ENCODE peak calls at places on chromosome 9, in four cellular contexts. One of them, this sample, is unnamed.

GRCh38 chr9:81028504-81028903 is 660.8 kb downstream of the TLE1 start:
- DNase-seq in H1: no peak
- DNase-seq in IMR-90: peak
- DNase-seq in K562: no peak
- DNase-seq in this sample: no peak

GRCh38 chr9:79637180-79637925 is 65.6 kb downstream of the TLE4 start:
- DNase-seq in H1: no peak
- DNase-seq in IMR-90: peak
- DNase-seq in K562: no peak
- DNase-seq in this sample: no peak

GRCh38 chr9:33209394-33209793 is 30.6 kb upstream of the SPINK4 start:
- DNase-seq in H1: no peak
- DNase-seq in IMR-90: no peak
- DNase-seq in K562: no peak
- DNase-seq in this sample: no peak

GRCh38 chr9:133004091-133005072 is 25.9 kb downstream of the GFI1B start:
- DNase-seq in H1: no peak
- DNase-seq in IMR-90: no peak
- DNase-seq in K562: peak
- DNase-seq in this sample: no peak

GRCh38 chr9:5621327-5621726 is 7.6 kb upstream of the RIC1 start:
- DNase-seq in H1: no peak
- DNase-seq in IMR-90: peak
- DNase-seq in K562: no peak
- DNase-seq in this sample: no peak

GRCh38 chr9:105864248-105864898 is 170.0 kb downstream of the TMEM38B start:
- DNase-seq in H1: no peak
- DNase-seq in IMR-90: peak
- DNase-seq in K562: no peak
- DNase-seq in this sample: no peak

GRCh38 chr9:110990481-110990880 is 47.8 kb downstream of the LPAR1 start:
- DNase-seq in H1: no peak
- DNase-seq in IMR-90: no peak
- DNase-seq in K562: no peak
- DNase-seq in this sample: no peak

GRCh38 chr9:19246891-19247290 is 16.4 kb downstream of the DENND4C start:
- DNase-seq in H1: no peak
- DNase-seq in IMR-90: no peak
- DNase-seq in K562: no peak
- DNase-seq in this sample: no peak

GRCh38 chr9:72931437-72931836 is 21.4 kb downstream of the ALDH1A1 start:
- DNase-seq in H1: no peak
- DNase-seq in IMR-90: no peak
- DNase-seq in K562: no peak
- DNase-seq in this sample: no peak

GRCh38 chr9:6944093-6944551 is 186.3 kb downstream of the KDM4C start:
- DNase-seq in H1: no peak
- DNase-seq in IMR-90: peak
- DNase-seq in K562: no peak
- DNase-seq in this sample: no peak

GRCh38 chr9:92739346-92740014 is 25.2 kb downstream of the BICD2 start:
- DNase-seq in H1: no peak
- DNase-seq in IMR-90: no peak
- DNase-seq in K562: no peak
- DNase-seq in this sample: no peak

GRCh38 chr9:93730213-93730612 is 153.8 kb downstream of the PHF2 start:
- DNase-seq in H1: no peak
- DNase-seq in IMR-90: no peak
- DNase-seq in K562: peak
- DNase-seq in this sample: no peak

GRCh38 chr9:79501546-79501945 is 70.2 kb upstream of the TLE4 start:
- DNase-seq in H1: no peak
- DNase-seq in IMR-90: no peak
- DNase-seq in K562: no peak
- DNase-seq in this sample: no peak

GRCh38 chr9:127905788-127906191 is 6.4 kb upstream of the ST6GALNAC6 start:
- DNase-seq in H1: no peak
- DNase-seq in IMR-90: no peak
- DNase-seq in K562: no peak
- DNase-seq in this sample: no peak

GRCh38 chr9:97075289-97075870 is 36.4 kb upstream of the CTSV start:
- DNase-seq in H1: no peak
- DNase-seq in IMR-90: no peak
- DNase-seq in K562: no peak
- DNase-seq in this sample: no peak

GRCh38 chr9:16405421-16405820 is 465.0 kb downstream of the BNC2 start:
- DNase-seq in H1: no peak
- DNase-seq in IMR-90: no peak
- DNase-seq in K562: no peak
- DNase-seq in this sample: no peak

GRCh38 chr9:132575005-132575609 is 7.3 kb upstream of the BARHL1 start:
- DNase-seq in H1: peak
- DNase-seq in IMR-90: peak
- DNase-seq in K562: peak
- DNase-seq in this sample: no peak

GRCh38 chr9:101737705-101738565 is 512 bp downstream of the GRIN3A start:
- DNase-seq in H1: peak
- DNase-seq in IMR-90: no peak
- DNase-seq in K562: no peak
- DNase-seq in this sample: no peak

GRCh38 chr9:12884736-12885395 is 110.0 kb downstream of the LURAP1L start:
- DNase-seq in H1: no peak
- DNase-seq in IMR-90: peak
- DNase-seq in K562: no peak
- DNase-seq in this sample: no peak

GRCh38 chr9:113654605-113655193 is 191.2 kb downstream of the RGS3 start:
- DNase-seq in H1: no peak
- DNase-seq in IMR-90: no peak
- DNase-seq in K562: no peak
- DNase-seq in this sample: no peak

GRCh38 chr9:128011071-128011817 is 30.5 kb upstream of the EEIG1 start:
- DNase-seq in H1: peak
- DNase-seq in IMR-90: no peak
- DNase-seq in K562: peak
- DNase-seq in this sample: no peak

GRCh38 chr9:127967151-127967809 is 13.5 kb downstream of the EEIG1 start:
- DNase-seq in H1: no peak
- DNase-seq in IMR-90: no peak
- DNase-seq in K562: no peak
- DNase-seq in this sample: no peak

GRCh38 chr9:134910146-134910545 is 7.6 kb downstream of the FCN1 start:
- DNase-seq in H1: no peak
- DNase-seq in IMR-90: no peak
- DNase-seq in K562: no peak
- DNase-seq in this sample: no peak

GRCh38 chr9:133932176-133932575 is 59.9 kb downstream of the VAV2 start:
- DNase-seq in H1: no peak
- DNase-seq in IMR-90: no peak
- DNase-seq in K562: no peak
- DNase-seq in this sample: no peak

GRCh38 chr9:134617836-134618162 is 23.8 kb upstream of the COL5A1 start:
- DNase-seq in H1: no peak
- DNase-seq in IMR-90: no peak
- DNase-seq in K562: no peak
- DNase-seq in this sample: no peak

GRCh38 chr9:135221951-135222631 is 134.6 kb downstream of the OLFM1 start:
- DNase-seq in H1: no peak
- DNase-seq in IMR-90: no peak
- DNase-seq in K562: no peak
- DNase-seq in this sample: no peak

GRCh38 chr9:4762889-4763521 is 22.0 kb upstream of the AK3 start:
- DNase-seq in H1: peak
- DNase-seq in IMR-90: no peak
- DNase-seq in K562: peak
- DNase-seq in this sample: no peak

GRCh38 chr9:115378246-115378645 is 260.3 kb upstream of the TNC start:
- DNase-seq in H1: no peak
- DNase-seq in IMR-90: no peak
- DNase-seq in K562: no peak
- DNase-seq in this sample: no peak

GRCh38 chr9:22413884-22414283 is 32.7 kb upstream of the DMRTA1 start:
- DNase-seq in H1: no peak
- DNase-seq in IMR-90: no peak
- DNase-seq in K562: no peak
- DNase-seq in this sample: no peak

DNA sequence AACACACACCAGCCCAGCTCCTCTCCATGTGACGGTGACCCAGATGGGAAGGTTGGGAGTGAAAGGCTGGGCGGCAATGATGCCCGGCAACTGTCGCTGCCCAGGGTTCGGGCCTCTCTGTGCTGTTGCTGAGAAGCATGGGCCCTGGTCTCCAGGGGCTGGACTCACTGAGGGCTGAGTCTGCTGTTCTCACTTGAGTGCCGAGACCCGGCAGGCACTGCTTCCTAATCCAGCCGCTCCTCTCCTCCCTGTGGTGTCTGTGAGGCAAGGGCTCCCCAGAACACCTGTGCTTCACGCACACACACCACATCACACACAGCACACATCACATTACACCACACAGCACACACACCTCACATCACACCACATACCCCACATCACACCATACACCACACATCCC is 493.6 kb downstream of the GADD45G start:
- DNase-seq in H1: no peak
- DNase-seq in IMR-90: no peak
- DNase-seq in K562: no peak
- DNase-seq in this sample: no peak
- H2AFZ ChIP-seq in H1: no peak
- H2AFZ ChIP-seq in IMR-90: no peak
- H2AFZ ChIP-seq in K562: no peak
- H2AFZ ChIP-seq in this sample: no peak

GRCh38 chr9:137711678-137712105 is 92.9 kb downstream of the EHMT1 start:
- DNase-seq in H1: no peak
- DNase-seq in IMR-90: no peak
- DNase-seq in K562: no peak
- DNase-seq in this sample: no peak

GRCh38 chr9:137707361-137707760 is 88.6 kb downstream of the EHMT1 start:
- DNase-seq in H1: no peak
- DNase-seq in IMR-90: no peak
- DNase-seq in K562: no peak
- DNase-seq in this sample: no peak

GRCh38 chr9:137710751-137711150 is 91.9 kb downstream of the EHMT1 start:
- DNase-seq in H1: no peak
- DNase-seq in IMR-90: peak
- DNase-seq in K562: no peak
- DNase-seq in this sample: no peak

GRCh38 chr9:137708590-137709284 is 89.9 kb downstream of the EHMT1 start:
- DNase-seq in H1: no peak
- DNase-seq in IMR-90: no peak
- DNase-seq in K562: no peak
- DNase-seq in this sample: no peak

GRCh38 chr9:137709411-137710101 is 90.8 kb downstream of the EHMT1 start:
- DNase-seq in H1: no peak
- DNase-seq in IMR-90: no peak
- DNase-seq in K562: no peak
- DNase-seq in this sample: no peak
- TF ChIP-seq CHD1 in H1: no peak
- TF ChIP-seq CHD1 in IMR-90: no peak
- TF ChIP-seq CHD1 in K562: no peak
- TF ChIP-seq CHD1 in this sample: no peak

GRCh38 chr9:129483467-129484324 is 137.2 kb downstream of the C9orf50 start:
- DNase-seq in H1: no peak
- DNase-seq in IMR-90: peak
- DNase-seq in K562: peak
- DNase-seq in this sample: no peak

GRCh38 chr9:129481424-129481823 is 139.5 kb downstream of the C9orf50 start:
- DNase-seq in H1: no peak
- DNase-seq in IMR-90: no peak
- DNase-seq in K562: no peak
- DNase-seq in this sample: no peak

GRCh38 chr9:129480705-129481104 is 140.2 kb downstream of the C9orf50 start:
- DNase-seq in H1: no peak
- DNase-seq in IMR-90: no peak
- DNase-seq in K562: no peak
- DNase-seq in this sample: no peak

GRCh38 chr9:129482521-129483466 is 138.1 kb downstream of the C9orf50 start:
- DNase-seq in H1: no peak
- DNase-seq in IMR-90: peak
- DNase-seq in K562: peak
- DNase-seq in this sample: no peak

GRCh38 chr9:129481824-129482511 is 138.9 kb downstream of the C9orf50 start:
- DNase-seq in H1: no peak
- DNase-seq in IMR-90: no peak
- DNase-seq in K562: peak
- DNase-seq in this sample: no peak
- H2AFZ ChIP-seq in H1: no peak
- H2AFZ ChIP-seq in IMR-90: peak
- H2AFZ ChIP-seq in K562: peak
- H2AFZ ChIP-seq in this sample: no peak

DNA sequence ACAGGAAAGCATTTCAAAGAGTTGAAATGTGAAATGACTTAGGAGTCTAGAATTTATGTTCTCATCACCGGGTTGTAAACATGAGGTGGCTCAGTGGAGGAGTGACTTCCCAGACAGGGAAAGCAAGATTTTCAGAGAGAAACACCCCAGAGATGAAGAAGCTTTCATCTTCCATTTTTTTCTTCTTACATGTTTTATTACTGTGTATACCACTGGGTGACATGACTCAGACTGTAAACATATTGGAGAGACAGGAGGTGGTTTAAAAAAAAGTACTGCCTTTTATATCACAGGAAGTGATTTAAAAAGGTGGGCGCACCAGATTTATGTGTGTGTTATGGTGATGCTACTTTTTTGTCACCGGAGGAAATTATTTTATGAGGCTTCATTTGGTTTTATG is 209.1 kb upstream of the TUT7 start:
- DNase-seq in H1: no peak
- DNase-seq in IMR-90: peak
- DNase-seq in K562: no peak
- DNase-seq in this sample: no peak
- TF ChIP-seq CHD1 in H1: no peak
- TF ChIP-seq CHD1 in IMR-90: no peak
- TF ChIP-seq CHD1 in K562: no peak
- TF ChIP-seq CHD1 in this sample: no peak

GRCh38 chr9:98104445-98104881 is 14.6 kb downstream of the TRIM14 start:
- DNase-seq in H1: no peak
- DNase-seq in IMR-90: no peak
- DNase-seq in K562: no peak
- DNase-seq in this sample: no peak
- H2AFZ ChIP-seq in H1: no peak
- H2AFZ ChIP-seq in IMR-90: peak
- H2AFZ ChIP-seq in K562: no peak
- H2AFZ ChIP-seq in this sample: peak

This sample was measured in GM12878.